ENCODE peak calls at places on chromosomes 13 and 19, in eight cellular contexts. Y is nucleus accumbens; W is WTC11; C is stimulated activated naive CD4-positive, alpha-beta T cell; E is cardiac muscle cell; M is T-cell; B is head of caudate nucleus; T is A549. Z is an unnamed sample.

GRCh38 chr19:47765522-47766358 is 12.8 kb upstream of the SELENOW start:
- DNase-seq in W (peak), M (peak), Y (peak), T (peak), C (peak), B (peak), E (peak), Z (no peak)

GRCh38 chr19:45103625-45104319 is 10.8 kb downstream of the PPP1R37 start:
- DNase-seq in E (no peak), M (no peak), C (no peak), B (no peak), T (no peak), Y (no peak), W (no peak), Z (no peak)

GRCh38 chr13:51130348-51130747 is 19.3 kb upstream of the C13orf42 start:
- DNase-seq in C (no peak), W (no peak), M (no peak), B (no peak), T (no peak), Y (no peak), E (no peak), Z (no peak)

GRCh38 chr13:60765700-60766411 is 368.8 kb downstream of the TDRD3 start:
- DNase-seq in M (no peak), C (no peak), B (no peak), E (peak), Y (no peak), T (peak), W (no peak), Z (no peak)

GRCh38 chr19:32669205-32669785 is 5.7 kb downstream of the ANKRD27 start:
- DNase-seq in E (no peak), C (no peak), B (no peak), W (no peak), Y (no peak), M (no peak), T (no peak), Z (no peak)

GRCh38 chr13:23372264-23372905 is 61.1 kb downstream of the SACS start:
- DNase-seq in T (no peak), B (no peak), W (no peak), E (peak), C (no peak), M (no peak), Y (no peak), Z (no peak)

GRCh38 chr19:756232-756631 is 5.3 kb downstream of the MISP start:
- DNase-seq in Y (no peak), T (peak), C (no peak), E (peak), W (no peak), B (no peak), M (no peak), Z (no peak)

GRCh38 chr19:4534836-4535658 is at the start of gene PLIN5:
- DNase-seq in T (peak), W (peak), E (peak), C (peak), Y (peak), B (peak), M (peak), Z (peak)

Z was measured in effector memory CD4-positive, alpha-beta T cell.